ENCODE peak calls at places on chromosomes 3 and 15, in eight cellular contexts. N is HFFc6, K is skeletal muscle cell, H is cardiac fibroblast, L is dermis microvascular lymphatic vessel endothelial cell, A is mesendoderm, Q is pancreas, W is neuronal stem cell. X is an unnamed sample.

GRCh38 chr3:178778579-178778978 is 242.3 kb downstream of the KCNMB2 start:
- DNase-seq in A (no peak), Q (no peak), H (no peak), N (no peak), W (no peak), L (no peak), K (no peak), X (no peak)

GRCh38 chr3:172624999-172625398 is 85.9 kb downstream of the NCEH1 start:
- DNase-seq in N (no peak), L (no peak), W (no peak), A (no peak), Q (no peak), K (no peak), H (no peak), X (no peak)

GRCh38 chr3:198071602-198072285 is 111.7 kb downstream of the LMLN start:
- DNase-seq in W (peak), N (peak), H (peak), K (peak), L (peak), Q (no peak), A (peak), X (peak)

GRCh38 chr3:114405202-114405601 is 111.4 kb downstream of the TIGIT start:
- DNase-seq in L (no peak), K (no peak), H (no peak), Q (no peak), A (no peak), W (no peak), N (no peak), X (no peak)

GRCh38 chr3:36401056-36401455 is 20.8 kb downstream of the STAC start:
- DNase-seq in L (no peak), K (no peak), N (no peak), W (no peak), Q (no peak), H (no peak), A (no peak), X (no peak)

GRCh38 chr3:178602864-178603263 is 66.6 kb downstream of the KCNMB2 start:
- DNase-seq in N (no peak), H (no peak), K (no peak), A (no peak), Q (no peak), L (no peak), W (no peak), X (no peak)

GRCh38 chr3:107421170-107421792 is 44.0 kb downstream of the CCDC54 start:
- DNase-seq in K (no peak), H (peak), L (peak), N (peak), A (peak), W (peak), Q (no peak), X (no peak)

GRCh38 chr3:151379083-151379734 is 5.3 kb downstream of the P2RY12 start:
- DNase-seq in W (peak), H (peak), N (no peak), A (peak), K (no peak), L (no peak), Q (no peak), X (peak)

GRCh38 chr15:51731549-51732267 is 5.7 kb downstream of the LYSMD2 start:
- DNase-seq in K (peak), Q (no peak), H (peak), L (no peak), W (no peak), N (peak), A (no peak), X (no peak)

GRCh38 chr3:49880581-49881328 is 11.0 kb upstream of the CAMKV start:
- DNase-seq in N (no peak), A (peak), K (no peak), Q (no peak), W (peak), L (no peak), H (no peak), X (peak)

GRCh38 chr15:76983588-76984379 is 11.1 kb upstream of the PSTPIP1 start:
- DNase-seq in W (no peak), Q (no peak), L (no peak), H (no peak), A (no peak), N (no peak), K (no peak), X (no peak)

GRCh38 chr3:24748472-24748871 is 253.8 kb upstream of the THRB start:
- DNase-seq in K (no peak), A (no peak), N (no peak), H (no peak), W (no peak), L (no peak), Q (no peak), X (no peak)

GRCh38 chr3:14832975-14833722 is 14.4 kb downstream of the FGD5 start:
- DNase-seq in K (no peak), N (no peak), H (no peak), L (no peak), A (no peak), W (no peak), Q (no peak), X (no peak)

GRCh38 chr3:4752201-4753072 is 226.8 kb upstream of the BHLHE40 start:
- DNase-seq in N (peak), Q (no peak), K (no peak), H (peak), L (no peak), A (peak), W (no peak), X (no peak)